ENCODE peak calls at places on chromosomes 3 and 15, in four cellular contexts. A, R, D and O are unnamed samples.

GRCh38 chr3:128274837-128275236 is 121.6 kb downstream of the EEFSEC start:
- DNase-seq in A (peak), D (no peak), R (peak), O (no peak)

GRCh38 chr3:30112904-30113484 is 493.4 kb upstream of the TGFBR2 start:
- DNase-seq in A (no peak), D (no peak), R (peak), O (no peak)

GRCh38 chr15:78067328-78068241 is 9.9 kb downstream of the TBC1D2B start:
- DNase-seq in D (no peak), R (peak), A (no peak), O (no peak)

GRCh38 chr3:147572970-147573340 is 163.8 kb downstream of the ZIC1 start:
- DNase-seq in R (peak), D (no peak), A (no peak), O (no peak)

GRCh38 chr3:75218577-75218976 is 445.6 kb upstream of the FRG2C start:
- DNase-seq in D (no peak), R (no peak), A (no peak), O (no peak)

GRCh38 chr3:107752202-107752990 is 229.6 kb downstream of the BBX start:
- DNase-seq in A (no peak), R (peak), D (no peak), O (no peak)

GRCh38 chr3:195013411-195013810 is 257.5 kb downstream of the XXYLT1 start:
- DNase-seq in D (no peak), A (no peak), R (no peak), O (no peak)

GRCh38 chr3:183809209-183809608 is 16.2 kb downstream of the MAP6D1 start:
- DNase-seq in D (no peak), A (no peak), R (no peak), O (no peak)

GRCh38 chr3:132661120-132661519 is 991 bp downstream of the UBA5 start:
- DNase-seq in D (no peak), R (peak), A (no peak), O (no peak)

GRCh38 chr3:62622553-62623174 is 249.3 kb upstream of the FEZF2 start:
- DNase-seq in R (peak), D (no peak), A (no peak), O (no peak)

GRCh38 chr3:115704661-115705338 is 81.5 kb downstream of the GAP43 start:
- DNase-seq in R (no peak), D (no peak), A (no peak), O (no peak)